ENCODE peak calls at places on chromosomes 6 and 20, in five cellular contexts. I, N, L, Q and U are unnamed samples.

GRCh38 chr6:33208089-33208967 is at the start of gene RING1:
- DNase-seq in I (peak), N (peak), L (peak), Q (peak), U (peak)

GRCh38 chr20:40449974-40450616 is 238.9 kb downstream of the MAFB start:
- DNase-seq in I (no peak), N (no peak), L (no peak), Q (no peak), U (no peak)

GRCh38 chr20:2700913-2701620 is 8.5 kb downstream of the EBF4 start:
- DNase-seq in I (no peak), N (no peak), L (no peak), Q (no peak), U (no peak)

GRCh38 chr6:15479761-15480160 is 183.1 kb downstream of the DTNBP1 start:
- DNase-seq in I (no peak), N (peak), L (no peak), Q (peak), U (no peak)

GRCh38 chr6:31332637-31333602 is 24.1 kb downstream of the HLA-B start:
- DNase-seq in I (no peak), N (no peak), L (no peak), Q (no peak), U (peak)

GRCh38 chr20:53338716-53339115 is 254.9 kb downstream of the ZNF217 start:
- DNase-seq in I (no peak), N (no peak), L (no peak), Q (no peak), U (no peak)

GRCh38 chr6:106451419-106451818 is 90.9 kb downstream of the CRYBG1 start:
- DNase-seq in I (no peak), N (no peak), L (no peak), Q (peak), U (no peak)

GRCh38 chr20:56865055-56865454 is 235.9 kb downstream of the TFAP2C start:
- DNase-seq in I (no peak), N (peak), L (no peak), Q (no peak), U (no peak)

GRCh38 chr20:59664389-59665055 is 60.2 kb downstream of the PHACTR3 start:
- DNase-seq in I (no peak), N (no peak), L (no peak), Q (no peak), U (no peak)

GRCh38 chr20:6626805-6627204 is 140.7 kb upstream of the BMP2 start:
- DNase-seq in I (no peak), N (no peak), L (no peak), Q (no peak), U (no peak)

GRCh38 chr6:34021001-34021838 is 124.7 kb downstream of the GRM4 start:
- DNase-seq in I (no peak), N (no peak), L (no peak), Q (no peak), U (no peak)

GRCh38 chr6:30914076-30914853 is at the start of gene VARS2:
- DNase-seq in I (peak), N (peak), L (peak), Q (peak), U (peak)

GRCh38 chr6:18425218-18425617 is 38.1 kb downstream of the RNF144B start:
- DNase-seq in I (no peak), N (no peak), L (no peak), Q (no peak), U (no peak)

GRCh38 chr20:62982124-62983075 is 24.4 kb downstream of the BHLHE23 start:
- DNase-seq in I (no peak), N (no peak), L (no peak), Q (no peak), U (no peak)

GRCh38 chr6:99512033-99512432 is 3.2 kb downstream of the USP45 start:
- DNase-seq in I (no peak), N (peak), L (no peak), Q (no peak), U (no peak)

GRCh38 chr20:45407067-45407745 is 883 bp upstream of the DBNDD2 start:
- DNase-seq in I (peak), N (peak), L (no peak), Q (peak), U (peak)

GRCh38 chr6:160102956-160103824 is 18.4 kb upstream of the SLC22A1 start:
- DNase-seq in I (peak), N (peak), L (no peak), Q (peak), U (peak)

GRCh38 chr20:41889125-41889870 is 271.1 kb upstream of the CHD6 start:
- DNase-seq in I (no peak), N (no peak), L (no peak), Q (no peak), U (no peak)

GRCh38 chr20:21397341-21398108 is at the start of gene NKX2-4:
- DNase-seq in I (no peak), N (no peak), L (no peak), Q (no peak), U (no peak)

GRCh38 chr6:43412541-43412940 is 14.8 kb upstream of the ABCC10 start:
- DNase-seq in I (no peak), N (no peak), L (no peak), Q (no peak), U (no peak)

GRCh38 chr20:51059862-51060261 is 37.0 kb upstream of the KCNG1 start:
- DNase-seq in I (no peak), N (peak), L (no peak), Q (peak), U (no peak)

GRCh38 chr6:38796006-38796405 is 80.9 kb downstream of the DNAH8 start:
- DNase-seq in I (no peak), N (no peak), L (no peak), Q (no peak), U (no peak)

GRCh38 chr6:37480951-37481597 is 18.6 kb downstream of the CCDC167 start:
- DNase-seq in I (no peak), N (no peak), L (no peak), Q (no peak), U (no peak)

GRCh38 chr6:136751478-136751956 is 40.8 kb downstream of the MAP3K5 start:
- DNase-seq in I (no peak), N (peak), L (no peak), Q (no peak), U (peak)

GRCh38 chr6:32983964-32984638 is 15.7 kb downstream of the BRD2 start:
- DNase-seq in I (no peak), N (peak), L (no peak), Q (no peak), U (no peak)

GRCh38 chr6:148419430-148419829 is 76.8 kb downstream of the SASH1 start:
- DNase-seq in I (no peak), N (no peak), L (no peak), Q (no peak), U (no peak)

GRCh38 chr6:89310929-89311328 is 4.2 kb downstream of the GABRR2 start:
- DNase-seq in I (no peak), N (peak), L (no peak), Q (no peak), U (no peak)

GRCh38 chr20:45745015-45745414 is 22.9 kb downstream of the SPINT4 start:
- DNase-seq in I (no peak), N (no peak), L (no peak), Q (no peak), U (no peak)

GRCh38 chr6:122676146-122676545 is 65.9 kb downstream of the PKIB start:
- DNase-seq in I (no peak), N (no peak), L (no peak), Q (no peak), U (no peak)

GRCh38 chr6:28207244-28208179 is 17.6 kb upstream of the ZSCAN9 start:
- DNase-seq in I (peak), N (peak), L (peak), Q (peak), U (peak)

GRCh38 chr20:40686434-40686882 is 2.6 kb downstream of the MAFB start:
- DNase-seq in I (no peak), N (no peak), L (no peak), Q (peak), U (no peak)

GRCh38 chr6:122069933-122070332 is 329.5 kb upstream of the HSF2 start:
- DNase-seq in I (no peak), N (no peak), L (no peak), Q (no peak), U (no peak)

GRCh38 chr20:20267685-20268429 is 100.0 kb upstream of the INSM1 start:
- DNase-seq in I (no peak), N (no peak), L (no peak), Q (no peak), U (no peak)

GRCh38 chr6:152380993-152381898 is 255.9 kb downstream of the SYNE1 start:
- DNase-seq in I (peak), N (peak), L (peak), Q (peak), U (no peak)

GRCh38 chr6:10586302-10586701 is 65.2 kb downstream of the GCNT2 start:
- DNase-seq in I (peak), N (no peak), L (no peak), Q (no peak), U (no peak)

GRCh38 chr20:258963-259362 is 1.4 kb downstream of the DEFB132 start:
- DNase-seq in I (no peak), N (peak), L (no peak), Q (peak), U (no peak)
- TF ChIP-seq CTCF in I (peak), N (no peak), L (no peak), Q (peak), U (no peak)

GRCh38 chr6:26129656-26130055 is 42.4 kb downstream of the HFE start:
- DNase-seq in I (no peak), N (no peak), L (no peak), Q (no peak), U (no peak)

GRCh38 chr6:26128013-26128771 is 41.0 kb downstream of the HFE start:
- DNase-seq in I (no peak), N (no peak), L (no peak), Q (no peak), U (no peak)

GRCh38 chr6:26133730-26134129 is 46.5 kb downstream of the HFE start:
- DNase-seq in I (no peak), N (no peak), L (no peak), Q (no peak), U (no peak)

GRCh38 chr6:26131618-26132017 is 44.4 kb downstream of the HFE start:
- DNase-seq in I (no peak), N (no peak), L (no peak), Q (no peak), U (no peak)

GRCh38 chr6:26130581-26131247 is 43.5 kb downstream of the HFE start:
- DNase-seq in I (no peak), N (no peak), L (no peak), Q (no peak), U (no peak)
- TF ChIP-seq CTCF in I (no peak), N (no peak), L (no peak), Q (no peak), U (no peak)

GRCh38 chr20:32546918-32547752 is 38.0 kb downstream of the NOL4L start:
- DNase-seq in I (no peak), N (no peak), L (no peak), Q (no peak), U (no peak)
- TF ChIP-seq CTCF in I (no peak), N (no peak), L (no peak), Q (no peak), U (no peak)

GRCh38 chr6:4017847-4018193 is 61.1 kb downstream of the FAM217A start:
- DNase-seq in I (peak), N (peak), L (no peak), Q (peak), U (peak)
- TF ChIP-seq CTCF in I (no peak), N (no peak), L (no peak), Q (no peak), U (no peak)